ENCODE peak calls at places on chromosomes 1 and 21, in seven cellular contexts. K is heart left ventricle, X is cardiac muscle cell, E is IMR-90, D is tibial artery, Z is suprapubic skin, V is PC-9. A is an unnamed sample.

GRCh38 chr1:152244576-152244975 is 20.6 kb upstream of the HRNR start:
- DNase-seq in Z (no peak), X (no peak), V (no peak), D (no peak), K (no peak), E (no peak), A (no peak)

GRCh38 chr1:185442065-185442464 is 125.0 kb upstream of the IVNS1ABP start:
- DNase-seq in V (no peak), E (peak; percentile 29), D (no peak), X (no peak), K (no peak), Z (no peak), A (no peak)

GRCh38 chr1:224497714-224498573 is 63.3 kb upstream of the WDR26 start:
- DNase-seq in K (peak; percentile 49), E (peak; percentile 90), D (peak; percentile 33), V (peak; percentile 89), X (no peak), Z (no peak), A (no peak)

GRCh38 chr21:26118928-26119540 is 51.5 kb downstream of the APP start:
- DNase-seq in X (no peak), E (no peak), V (no peak), Z (no peak), K (no peak), D (no peak), A (no peak)

GRCh38 chr21:45303111-45303615 is 15.5 kb upstream of the POFUT2 start:
- DNase-seq in V (no peak), X (no peak), Z (no peak), E (no peak), K (peak; percentile 56), D (no peak), A (peak; percentile 65)

GRCh38 chr1:203899317-203899716 is 37.9 kb downstream of the SNRPE start:
- DNase-seq in Z (no peak), V (no peak), E (no peak), K (no peak), D (no peak), X (no peak), A (no peak)

GRCh38 chr1:18597159-18598042 is 33.2 kb upstream of the PAX7 start:
- DNase-seq in K (peak; percentile 31), X (peak; percentile 68), E (peak; percentile 25), V (no peak), Z (peak; percentile 84), D (peak; percentile 38), A (no peak)

GRCh38 chr1:9249263-9249533 is 14.6 kb downstream of the H6PD start:
- DNase-seq in V (no peak), K (no peak), Z (no peak), E (no peak), D (no peak), X (no peak), A (no peak)

GRCh38 chr1:31881698-31882000 is 56.5 kb downstream of the PTP4A2 start:
- DNase-seq in Z (no peak), D (no peak), V (no peak), E (peak; percentile 16), K (no peak), X (peak; percentile 61), A (no peak)

GRCh38 chr21:45726438-45726837 is 82.9 kb downstream of the PCBP3 start:
- DNase-seq in K (no peak), D (no peak), V (no peak), Z (no peak), X (no peak), E (no peak), A (no peak)

GRCh38 chr1:226798427-226799411 is 59.6 kb upstream of the ITPKB start:
- DNase-seq in K (no peak), X (no peak), V (no peak), Z (no peak), D (no peak), E (no peak), A (no peak)

GRCh38 chr1:56448937-56449336 is 130.4 kb downstream of the PLPP3 start:
- DNase-seq in X (no peak), Z (no peak), K (no peak), E (peak; percentile 52), V (no peak), D (no peak), A (no peak)

GRCh38 chr1:212814548-212814947 is 22.9 kb downstream of the TATDN3 start:
- DNase-seq in V (no peak), X (no peak), Z (no peak), E (no peak), K (no peak), D (no peak), A (no peak)

GRCh38 chr1:158035014-158035413 is 41.6 kb downstream of the KIRREL1 start:
- DNase-seq in V (no peak), E (no peak), Z (no peak), X (no peak), D (no peak), K (no peak), A (no peak)

GRCh38 chr1:36369472-36369871 is 16.3 kb downstream of the STK40 start:
- DNase-seq in K (no peak), V (no peak), Z (no peak), X (no peak), D (no peak), E (no peak), A (no peak)
- H3K27ac ChIP-seq in K (no peak overlapping the region), V (no peak overlapping the region), Z (peak overlapping the region; percentile 11), X (no peak overlapping the region), D (peak overlapping the region; percentile 12), E (no peak overlapping the region), A (peak overlapping the region; percentile 2)

DNA sequence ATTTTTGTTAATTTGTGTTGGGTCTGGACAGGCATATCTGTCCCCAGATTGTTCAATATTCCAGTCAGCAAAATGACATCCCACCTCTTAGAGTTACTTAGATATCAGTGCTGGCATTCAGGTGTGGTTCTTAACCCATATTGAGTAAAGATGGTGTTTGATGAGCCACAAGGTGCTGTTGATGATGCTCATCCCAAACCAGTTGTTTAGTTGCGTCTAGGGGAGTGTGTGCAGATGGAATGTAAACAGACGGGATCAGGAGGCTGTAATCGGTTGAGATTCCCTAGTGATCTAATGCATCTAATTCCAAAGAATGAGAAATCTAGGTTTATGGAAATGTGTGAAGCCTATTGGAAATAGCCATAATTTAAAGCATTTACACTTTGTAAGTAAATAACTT is 1.1 kb downstream of the HOOK1 start:
- DNase-seq in E (no peak), D (no peak), K (no peak), V (no peak), Z (no peak), X (no peak), A (no peak)
- TF ChIP-seq CTCF in E (no peak), D (no peak), K (no peak), V (no peak), Z (no peak), X (no peak), A (no peak)

DNA sequence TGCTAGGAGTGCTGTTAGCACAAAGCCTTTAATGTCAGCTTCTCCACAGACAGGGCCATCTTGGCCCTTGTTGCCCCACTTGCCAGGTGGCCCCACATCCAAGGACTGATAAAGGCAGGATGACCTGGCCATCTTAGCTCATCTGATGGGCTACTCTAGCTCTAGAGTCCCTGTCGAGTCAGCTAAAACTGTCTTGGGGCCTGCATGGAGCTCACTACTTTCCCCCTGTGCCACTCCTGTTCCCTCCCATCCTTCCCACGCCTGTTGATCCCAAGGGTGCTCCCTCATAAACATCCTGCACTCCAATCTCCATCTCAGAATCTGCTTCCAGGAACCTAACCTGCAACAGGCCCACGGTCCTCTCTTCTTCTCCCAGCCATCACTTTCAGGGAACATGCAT is 652 bp upstream of the GPX7 start:
- DNase-seq in K (no peak), D (no peak), X (no peak), Z (no peak), E (no peak), V (no peak), A (no peak)
- H3K27ac ChIP-seq in K (peak overlapping the region; percentile 83), D (peak overlapping the region; percentile 91), X (no peak overlapping the region), Z (no peak overlapping the region), E (no peak overlapping the region), V (no peak overlapping the region), A (peak overlapping the region; percentile 83)

DNA sequence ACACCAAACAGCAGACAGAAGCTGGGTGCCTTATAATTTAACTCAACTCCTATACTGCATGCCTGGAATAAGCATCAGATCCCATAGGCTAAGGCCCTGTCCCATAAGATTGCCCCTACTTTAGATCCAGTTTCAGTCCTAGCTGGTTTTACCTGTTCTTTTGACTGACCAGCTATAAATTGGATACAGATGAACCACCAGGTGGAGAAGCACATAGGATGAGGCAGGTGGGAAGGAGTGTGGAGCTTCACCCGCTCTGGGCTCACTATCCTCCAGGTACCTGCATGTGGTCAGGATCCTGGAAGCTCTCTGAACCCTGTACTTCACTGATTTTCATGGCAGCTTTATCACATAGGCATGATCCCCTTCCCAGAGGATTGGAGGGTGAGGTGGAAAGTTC is 51.3 kb downstream of the MAST2 start:
- DNase-seq in Z (no peak), D (no peak), V (peak; percentile 61), K (no peak), E (no peak), X (no peak), A (no peak)
- TF ChIP-seq CTCF in Z (no peak), D (no peak), V (peak; percentile 15), K (no peak), E (no peak), X (no peak), A (no peak)

GRCh38 chr1:181011301-181012202 is 11.1 kb downstream of the STX6 start:
- DNase-seq in D (no peak), Z (no peak), X (no peak), V (no peak), E (no peak), K (no peak), A (no peak)
- H3K27ac ChIP-seq in D (peak overlapping the region; percentile 47), Z (peak overlapping the region; percentile 18), X (no peak overlapping the region), V (no peak overlapping the region), E (peak overlapping the region; percentile 93), K (no peak overlapping the region), A (peak overlapping the region; percentile 27)

GRCh38 chr1:228721407-228721806 is 13.9 kb upstream of the RHOU start:
- DNase-seq in Z (no peak), D (no peak), V (peak; percentile 58), X (no peak), K (no peak), E (no peak), A (no peak)

GRCh38 chr1:228725178-228725577 is 10.1 kb upstream of the RHOU start:
- DNase-seq in E (no peak), V (no peak), Z (no peak), K (no peak), X (no peak), D (no peak), A (no peak)

GRCh38 chr1:228727682-228728171 is 7.6 kb upstream of the RHOU start:
- DNase-seq in E (no peak), Z (no peak), D (no peak), X (no peak), V (no peak), K (no peak), A (no peak)

GRCh38 chr1:228723921-228724320 is 11.4 kb upstream of the RHOU start:
- DNase-seq in D (no peak), V (no peak), Z (no peak), X (no peak), E (no peak), K (no peak), A (no peak)

DNA sequence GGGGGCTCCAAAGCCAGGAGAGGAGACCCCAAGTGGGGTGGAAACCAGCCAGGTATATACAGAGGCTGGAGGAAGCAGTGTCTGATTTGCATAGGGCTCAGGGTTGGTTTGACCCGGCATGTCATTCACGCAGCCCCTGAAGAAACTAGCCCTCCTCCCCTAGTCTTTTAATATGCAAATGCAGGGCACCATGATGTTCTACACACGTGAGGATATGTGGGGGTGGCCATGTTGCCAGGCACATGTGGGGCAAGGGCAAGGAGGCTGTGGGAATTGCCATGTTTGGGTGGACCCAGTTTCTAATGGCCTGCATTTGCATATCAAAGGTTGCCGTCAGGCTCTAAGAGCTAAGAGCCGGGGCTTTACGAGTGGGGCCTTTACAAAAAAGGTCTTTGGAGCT is 12.0 kb upstream of the RHOU start:
- DNase-seq in K (no peak), V (no peak), Z (no peak), X (no peak), D (no peak), E (no peak), A (no peak)
- TF ChIP-seq CTCF in K (no peak), V (no peak), Z (no peak), X (no peak), D (no peak), E (no peak), A (no peak)